ENCODE peak calls at places on chromosomes 16 and 17, in seven cellular contexts. L, B, J, Z, P, Q and M are unnamed samples.

GRCh38 chr17:40176409-40177110 is 710 bp upstream of the RAPGEFL1 start:
- DNase-seq in L (no peak), B (no peak), J (no peak), Z (no peak), P (no peak), Q (no peak), M (no peak)

GRCh38 chr16:58157239-58157638 is 28.1 kb upstream of the CFAP20 start:
- DNase-seq in L (no peak), B (no peak), J (no peak), Z (no peak), P (no peak), Q (no peak), M (no peak)

GRCh38 chr17:47686661-47687327 is 7.2 kb upstream of the TBKBP1 start:
- DNase-seq in L (no peak), B (no peak), J (peak; percentile 60), Z (no peak), P (no peak), Q (no peak), M (no peak)

GRCh38 chr16:19555938-19556778 is 655 bp downstream of the VPS35L start:
- DNase-seq in L (peak; percentile 67), B (no peak), J (peak; percentile 31), Z (no peak), P (no peak), Q (no peak), M (no peak)

GRCh38 chr17:40518401-40519088 is 17.1 kb upstream of the TNS4 start:
- DNase-seq in L (peak; percentile 91), B (no peak), J (no peak), Z (no peak), P (no peak), Q (no peak), M (no peak)

GRCh38 chr17:74554909-74555308 is 9.0 kb upstream of the CD300C start:
- DNase-seq in L (no peak), B (no peak), J (no peak), Z (no peak), P (no peak), Q (no peak), M (no peak)

GRCh38 chr16:2388875-2389433 is 40.3 kb upstream of the CCNF start:
- DNase-seq in L (peak; percentile 75), B (no peak), J (peak; percentile 83), Z (peak; percentile 7), P (no peak), Q (peak; percentile 74), M (no peak)

GRCh38 chr17:40109471-40109824 is 9.1 kb upstream of the NR1D1 start:
- DNase-seq in L (no peak), B (no peak), J (no peak), Z (no peak), P (no peak), Q (no peak), M (no peak)

GRCh38 chr16:84450176-84450865 is 54.1 kb downstream of the MEAK7 start:
- DNase-seq in L (no peak), B (no peak), J (no peak), Z (no peak), P (no peak), Q (no peak), M (no peak)

GRCh38 chr16:74169687-74170522 is 126.7 kb upstream of the PSMD7 start:
- DNase-seq in L (no peak), B (no peak), J (peak; percentile 55), Z (peak; percentile 71), P (no peak), Q (no peak), M (no peak)

GRCh38 chr16:17784073-17784472 is 313.3 kb upstream of the XYLT1 start:
- DNase-seq in L (no peak), B (no peak), J (peak; percentile 3), Z (no peak), P (no peak), Q (no peak), M (no peak)

GRCh38 chr17:9206989-9207317 is 185.6 kb downstream of the NTN1 start:
- DNase-seq in L (no peak), B (no peak), J (no peak), Z (no peak), P (peak; percentile 6), Q (no peak), M (no peak)

GRCh38 chr16:21626659-21627277 is 25.6 kb downstream of the IGSF6 start:
- DNase-seq in L (peak; percentile 90), B (no peak), J (peak; percentile 97), Z (peak; percentile 42), P (no peak), Q (no peak), M (no peak)

GRCh38 chr16:76114681-76115080 is 162.5 kb upstream of the CNTNAP4 start:
- DNase-seq in L (no peak), B (no peak), J (no peak), Z (no peak), P (no peak), Q (no peak), M (no peak)

GRCh38 chr17:57288034-57288752 is 31.9 kb downstream of the MSI2 start:
- DNase-seq in L (peak; percentile 42), B (no peak), J (peak; percentile 24), Z (no peak), P (no peak), Q (no peak), M (no peak)

GRCh38 chr17:17737938-17738894 is 57.0 kb downstream of the RAI1 start:
- DNase-seq in L (peak; percentile 43), B (no peak), J (peak; percentile 47), Z (no peak), P (no peak), Q (no peak), M (no peak)

GRCh38 chr17:77439382-77440013 is 298.7 kb downstream of the SEC14L1 start:
- DNase-seq in L (no peak), B (no peak), J (no peak), Z (no peak), P (no peak), Q (no peak), M (no peak)

GRCh38 chr16:30010817-30011504 is at the start of gene DOC2A:
- DNase-seq in L (no peak), B (peak; percentile 15), J (no peak), Z (no peak), P (peak; percentile 74), Q (peak; percentile 41), M (peak; percentile 26)

GRCh38 chr17:64507418-64507766 is 615 bp downstream of the CEP95 start:
- DNase-seq in L (peak; percentile 72), B (no peak), J (peak; percentile 87), Z (no peak), P (no peak), Q (peak; percentile 64), M (no peak)

GRCh38 chr17:9768381-9768934 is 22.9 kb downstream of the DHRS7C start:
- DNase-seq in L (peak; percentile 59), B (no peak), J (peak; percentile 20), Z (no peak), P (no peak), Q (no peak), M (no peak)

GRCh38 chr16:88584676-88585075 is 14.5 kb downstream of the ZC3H18 start:
- DNase-seq in L (no peak), B (no peak), J (no peak), Z (no peak), P (no peak), Q (no peak), M (no peak)

GRCh38 chr17:45332989-45333701 is 16.3 kb upstream of the MAP3K14 start:
- DNase-seq in L (peak; percentile 64), B (no peak), J (no peak), Z (no peak), P (no peak), Q (no peak), M (no peak)

GRCh38 chr16:2148714-2149629 is 547 bp downstream of the RAB26 start:
- DNase-seq in L (peak; percentile 42), B (no peak), J (no peak), Z (no peak), P (no peak), Q (no peak), M (no peak)

GRCh38 chr16:78211200-78211599 is 111.7 kb downstream of the WWOX start:
- DNase-seq in L (no peak), B (no peak), J (no peak), Z (no peak), P (no peak), Q (no peak), M (no peak)

GRCh38 chr16:50673496-50674275 is 7.4 kb downstream of the SNX20 start:
- DNase-seq in L (no peak), B (no peak), J (no peak), Z (no peak), P (no peak), Q (no peak), M (no peak)

GRCh38 chr16:19882641-19883040 is 2.0 kb downstream of the GPRC5B start:
- DNase-seq in L (no peak), B (no peak), J (no peak), Z (no peak), P (no peak), Q (no peak), M (no peak)

GRCh38 chr16:17749706-17750105 is 278.9 kb upstream of the XYLT1 start:
- DNase-seq in L (no peak), B (no peak), J (no peak), Z (no peak), P (no peak), Q (no peak), M (no peak)

GRCh38 chr17:77597421-77598240 is 360.9 kb upstream of the TNRC6C start:
- DNase-seq in L (no peak), B (no peak), J (no peak), Z (no peak), P (no peak), Q (no peak), M (no peak)

GRCh38 chr16:74768239-74768638 is 6.4 kb downstream of the FA2H start:
- DNase-seq in L (no peak), B (no peak), J (no peak), Z (no peak), P (no peak), Q (no peak), M (no peak)

GRCh38 chr17:74448774-74449173 is 16.9 kb downstream of the GPRC5C start:
- DNase-seq in L (no peak), B (no peak), J (no peak), Z (no peak), P (peak; percentile 54), Q (no peak), M (no peak)